ENCODE peak calls at places on chromosome 7, in four cellular contexts. E is astrocyte of the spinal cord, S is GM12865, U is GM10248. Z is an unnamed sample.

GRCh38 chr7:74226633-74227032 is 16.8 kb downstream of the LAT2 start:
- DNase-seq in E (no peak), S (no peak), U (no peak), Z (no peak)

GRCh38 chr7:94632338-94633024 is 23.5 kb downstream of the SGCE start:
- DNase-seq in U (no peak), S (peak; percentile 43), E (peak; percentile 89), Z (no peak)

GRCh38 chr7:155577509-155577905 is 31.1 kb upstream of the CNPY1 start:
- DNase-seq in E (no peak), U (no peak), S (no peak), Z (no peak)

GRCh38 chr7:105876964-105877601 is 684 bp upstream of the ATXN7L1 start:
- DNase-seq in U (no peak), E (peak; percentile 20), S (no peak), Z (peak; percentile 29)

GRCh38 chr7:138919256-138919655 is 61.9 kb downstream of the KIAA1549 start:
- DNase-seq in S (no peak), U (no peak), E (peak; percentile 25), Z (no peak)

GRCh38 chr7:68613897-68614296 is 984.4 kb upstream of the AUTS2 start:
- DNase-seq in E (no peak), U (no peak), S (no peak), Z (no peak)

GRCh38 chr7:151883872-151884271 is 7.0 kb upstream of the PRKAG2 start:
- DNase-seq in U (no peak), S (no peak), E (no peak), Z (no peak)

GRCh38 chr7:100153713-100154519 is 4.6 kb downstream of the TRAPPC14 start:
- DNase-seq in U (no peak), E (no peak), S (no peak), Z (peak; percentile 10)

GRCh38 chr7:12212051-12212485 is 974 bp downstream of the TMEM106B start:
- DNase-seq in S (peak; percentile 8), E (peak; percentile 12), U (no peak), Z (no peak)

GRCh38 chr7:12207046-12207445 is 4.0 kb upstream of the TMEM106B start:
- DNase-seq in S (no peak), U (no peak), E (no peak), Z (no peak)

GRCh38 chr7:12210179-12211053 is 678 bp upstream of the TMEM106B start:
- DNase-seq in E (no peak), U (no peak), S (peak; percentile 54), Z (peak; percentile 2)

GRCh38 chr7:12217311-12217710 is 6.2 kb downstream of the TMEM106B start:
- DNase-seq in E (no peak), U (no peak), S (no peak), Z (no peak)

GRCh38 chr7:12211054-12212050 is at the start of gene TMEM106B:
- DNase-seq in E (peak; percentile 95), S (peak; percentile 97), U (peak; percentile 91), Z (peak; percentile 90)
- TF ChIP-seq CTCF in E (no peak), S (peak; percentile 12), U (peak; percentile 27), Z (no peak)

GRCh38 chr7:15684834-15685233 is 1.6 kb downstream of the MEOX2 start:
- DNase-seq in E (no peak), S (no peak), U (no peak), Z (no peak)
- TF ChIP-seq CTCF in E (no peak), S (no peak), U (no peak), Z (no peak)

GRCh38 chr7:42982604-42983115 is 50.5 kb downstream of the MRPL32 start:
- DNase-seq in E (no peak), U (no peak), S (no peak), Z (no peak)
- TF ChIP-seq CTCF in E (no peak), U (no peak), S (no peak), Z (no peak)

GRCh38 chr7:133854739-133855138 is 272.4 kb upstream of the LRGUK start:
- DNase-seq in E (peak; percentile 65), S (peak; percentile 40), U (peak; percentile 29), Z (peak; percentile 46)

GRCh38 chr7:133857376-133858119 is 269.6 kb upstream of the LRGUK start:
- DNase-seq in U (no peak), E (no peak), S (no peak), Z (no peak)

GRCh38 chr7:133850497-133851070 is 276.6 kb upstream of the LRGUK start:
- DNase-seq in E (no peak), S (no peak), U (no peak), Z (no peak)

GRCh38 chr7:133851416-133851815 is 275.7 kb upstream of the LRGUK start:
- DNase-seq in E (no peak), U (no peak), S (no peak), Z (no peak)

DNA sequence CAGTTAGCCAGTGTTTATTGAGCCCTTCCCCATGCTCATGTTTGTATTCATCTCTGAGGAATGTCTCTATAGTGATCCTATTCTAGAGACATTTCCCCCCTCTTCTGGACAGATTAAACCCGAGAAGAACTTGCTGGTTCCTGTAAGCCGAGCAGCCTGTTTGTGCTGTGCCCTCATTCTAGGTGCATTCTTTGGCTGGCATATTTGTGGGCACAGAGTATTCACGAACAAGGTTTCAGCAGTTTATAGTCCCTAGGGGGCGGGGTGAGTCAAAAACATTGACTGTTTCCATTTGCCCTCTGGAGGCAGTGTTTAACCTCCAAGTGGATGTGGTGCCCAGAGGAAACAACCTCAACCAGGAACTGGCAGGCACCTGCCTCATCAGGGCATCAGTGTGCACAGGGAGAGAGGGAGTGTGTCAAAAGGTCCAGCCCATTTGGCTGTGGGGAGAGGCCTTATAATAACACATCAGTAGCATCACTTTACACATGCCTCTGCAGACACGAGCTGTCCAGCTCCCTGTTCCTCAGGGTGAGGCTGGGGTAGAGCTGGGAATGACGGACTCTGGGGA is 273.3 kb upstream of the LRGUK start:
- DNase-seq in U (peak; percentile 13), E (peak; percentile 81), S (peak; percentile 63), Z (peak; percentile 21)
- TF ChIP-seq CTCF in U (peak; percentile 10), E (peak; percentile 55), S (peak; percentile 55), Z (peak; percentile 27)

DNA sequence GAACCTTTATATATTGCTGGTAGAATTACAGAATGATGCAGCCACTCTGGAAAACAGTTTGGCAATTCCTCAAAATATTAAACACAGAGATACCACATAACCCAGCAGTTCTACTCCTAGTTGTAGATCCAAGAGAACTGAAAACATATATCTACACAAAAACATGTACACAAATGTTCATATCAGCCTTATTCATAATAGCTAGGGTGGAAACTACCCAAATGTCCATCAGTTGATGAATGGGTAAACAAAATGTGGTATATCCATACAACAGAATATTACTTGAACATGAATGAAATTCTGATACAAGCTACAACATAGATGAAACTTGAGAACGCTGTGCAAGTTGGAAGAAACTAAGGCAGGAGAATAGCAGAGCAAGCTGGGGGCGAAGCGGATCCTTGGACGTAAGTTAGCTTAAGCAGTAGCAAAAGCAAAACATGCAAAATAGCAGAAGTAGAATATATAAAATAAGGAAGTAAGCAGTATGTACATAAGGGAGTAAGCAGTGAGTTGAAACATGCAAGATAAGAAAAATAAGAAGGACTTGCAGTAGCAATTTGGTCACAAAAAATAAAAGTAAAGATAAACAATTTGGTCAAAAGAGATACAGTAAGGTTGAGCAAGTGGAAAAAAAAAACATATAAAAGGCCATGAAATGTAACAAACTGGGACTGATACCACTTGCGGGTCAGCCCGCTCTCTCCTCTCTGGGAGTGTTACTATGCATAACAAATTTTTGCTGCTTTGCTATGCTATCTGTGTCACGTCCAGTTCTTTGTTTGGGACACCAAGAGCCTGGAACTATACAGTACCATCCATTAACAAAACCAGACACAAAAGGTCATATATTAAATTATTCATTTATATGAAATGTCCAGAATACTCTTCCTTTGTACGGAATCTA is 18.0 kb upstream of the HILPDA start:
- DNase-seq in S (no peak), E (no peak), U (peak; percentile 43), Z (peak; percentile 41)
- TF ChIP-seq CTCF in S (no peak), E (no peak), U (no peak), Z (no peak)

GRCh38 chr7:50333266-50333665 is 28.8 kb downstream of the IKZF1 start:
- DNase-seq in U (no peak), S (no peak), E (no peak), Z (no peak)

GRCh38 chr7:50330254-50330653 is 25.7 kb downstream of the IKZF1 start:
- DNase-seq in U (no peak), E (no peak), S (no peak), Z (no peak)

GRCh38 chr7:50332241-50333176 is 28.0 kb downstream of the IKZF1 start:
- DNase-seq in S (no peak), E (no peak), U (no peak), Z (no peak)

GRCh38 chr7:50330701-50331100 is 26.2 kb downstream of the IKZF1 start:
- DNase-seq in S (no peak), U (no peak), E (no peak), Z (no peak)

GRCh38 chr7:50331564-50332208 is 27.2 kb downstream of the IKZF1 start:
- DNase-seq in U (peak; percentile 69), S (peak; percentile 90), E (no peak), Z (peak; percentile 72)
- TF ChIP-seq CTCF in U (no peak), S (no peak), E (no peak), Z (no peak)